ENCODE peak calls at places on chromosomes 5 and 9, in six cellular contexts. V is mesothelial cell of epicardium; Q is HCT116; B is central memory CD4-positive, alpha-beta T cell; R is stimulated activated naive CD8-positive, alpha-beta T cell treated with anti-CD3 and anti-CD28 coated beads, Interleukin-15, amount 100 ng/mL, for 72 hours; S is stimulated activated CD8-positive, alpha-beta memory T cell treated with anti-CD3 and anti-CD28 coated beads, Interleukin-4, amount 100 ng/mL, for 4 hours. H is an unnamed sample.

GRCh38 chr5:39624268-39624886 is 199.6 kb upstream of the DAB2 start:
- DNase-seq in B (no peak), R (no peak), V (no peak), S (no peak), Q (peak), H (no peak)

GRCh38 chr5:3736466-3736865 is 140.8 kb downstream of the IRX1 start:
- DNase-seq in V (no peak), R (no peak), S (no peak), Q (no peak), B (no peak), H (no peak)

GRCh38 chr5:76175821-76176403 is 92.7 kb downstream of the SV2C start:
- DNase-seq in V (no peak), Q (no peak), S (no peak), B (peak), R (peak), H (peak)

GRCh38 chr5:133797167-133797566 is 171.3 kb downstream of the C5orf15 start:
- DNase-seq in S (no peak), V (no peak), R (no peak), Q (no peak), B (no peak), H (no peak)

GRCh38 chr5:30592833-30593232 is 600.7 kb upstream of the CDH6 start:
- DNase-seq in S (no peak), B (no peak), V (no peak), Q (no peak), R (no peak), H (no peak)

GRCh38 chr5:126098330-126099017 is 324.7 kb upstream of the GRAMD2B start:
- DNase-seq in S (no peak), R (no peak), Q (no peak), B (no peak), V (no peak), H (no peak)

GRCh38 chr9:127347831-127348699 is 48.9 kb upstream of the SLC2A8 start:
- DNase-seq in Q (no peak), S (no peak), V (no peak), B (no peak), R (no peak), H (no peak)

GRCh38 chr5:16737620-16738364 is 121.0 kb upstream of the RETREG1 start:
- DNase-seq in S (no peak), Q (no peak), R (no peak), V (no peak), B (no peak), H (no peak)

GRCh38 chr5:1503301-1504243 is 20.2 kb downstream of the LPCAT1 start:
- DNase-seq in S (no peak), R (no peak), V (no peak), B (no peak), Q (no peak), H (no peak)

GRCh38 chr5:139709587-139710369 is 61.6 kb downstream of the CXXC5 start:
- DNase-seq in R (peak), S (peak), Q (no peak), B (peak), V (no peak), H (no peak)

GRCh38 chr5:53601570-53601969 is 41.1 kb downstream of the NDUFS4 start:
- DNase-seq in R (no peak), B (no peak), V (no peak), S (no peak), Q (peak), H (no peak)

GRCh38 chr5:33776151-33776550 is 115.6 kb downstream of the ADAMTS12 start:
- DNase-seq in B (no peak), V (no peak), S (no peak), R (no peak), Q (no peak), H (no peak)

GRCh38 chr9:135224921-135225541 is 137.6 kb downstream of the OLFM1 start:
- DNase-seq in R (no peak), B (no peak), Q (no peak), S (no peak), V (no peak), H (no peak)

GRCh38 chr5:178644826-178645545 is 18.1 kb upstream of the CLK4 start:
- DNase-seq in V (no peak), R (no peak), Q (no peak), B (no peak), S (no peak), H (no peak)

GRCh38 chr9:70385423-70385822 is 29.0 kb downstream of the KLF9 start:
- DNase-seq in R (no peak), B (no peak), S (no peak), Q (no peak), V (no peak), H (no peak)

GRCh38 chr5:139745121-139745799 is 50.3 kb upstream of the PSD2 start:
- DNase-seq in S (no peak), B (no peak), R (peak), Q (peak), V (no peak), H (no peak)

GRCh38 chr9:34430843-34431437 is 27.4 kb downstream of the FAM219A start:
- DNase-seq in B (no peak), S (no peak), Q (peak), R (no peak), V (peak), H (no peak)

GRCh38 chr9:127832248-127832647 is 22.2 kb downstream of the ENG start:
- DNase-seq in Q (no peak), V (no peak), R (no peak), B (no peak), S (no peak), H (no peak)

GRCh38 chr5:119370521-119370920 is 14.7 kb downstream of the TNFAIP8 start:
- DNase-seq in B (no peak), R (no peak), Q (no peak), V (no peak), S (no peak), H (no peak)

GRCh38 chr9:103992938-103993595 is 101.0 kb upstream of the SMC2 start:
- DNase-seq in R (no peak), B (no peak), Q (no peak), S (no peak), V (no peak), H (no peak)

GRCh38 chr5:172722309-172722815 is 48.6 kb downstream of the DUSP1 start:
- DNase-seq in V (no peak), R (no peak), S (peak), Q (no peak), B (peak), H (no peak)

H was measured in GM18507.